ENCODE peak calls at places on chromosomes 2 and 18, in seven cellular contexts. One of them, this sample, is unnamed.

GRCh38 chr2:219522111-219523030 is 8.1 kb downstream of the ASIC4 start:
- DNase-seq in SK-N-SH: no peak
- DNase-seq in A549: no peak
- DNase-seq in transverse colon: no peak
- DNase-seq in H1: no peak
- DNase-seq in suprapubic skin: no peak
- DNase-seq in ovary: peak
- DNase-seq in this sample: no peak

GRCh38 chr18:41617592-41617991 is 337.4 kb upstream of the PIK3C3 start:
- DNase-seq in suprapubic skin: no peak
- DNase-seq in A549: no peak
- DNase-seq in H1: no peak
- DNase-seq in transverse colon: no peak
- DNase-seq in SK-N-SH: peak
- DNase-seq in ovary: no peak
- DNase-seq in this sample: no peak

GRCh38 chr18:9665311-9665710 is 42.8 kb upstream of the RAB31 start:
- DNase-seq in A549: no peak
- DNase-seq in H1: no peak
- DNase-seq in transverse colon: no peak
- DNase-seq in ovary: no peak
- DNase-seq in SK-N-SH: no peak
- DNase-seq in suprapubic skin: no peak
- DNase-seq in this sample: no peak

GRCh38 chr2:222842517-222843174 is 18.2 kb upstream of the ACSL3 start:
- DNase-seq in SK-N-SH: no peak
- DNase-seq in A549: peak
- DNase-seq in transverse colon: no peak
- DNase-seq in suprapubic skin: no peak
- DNase-seq in H1: no peak
- DNase-seq in ovary: no peak
- DNase-seq in this sample: no peak

GRCh38 chr2:2174956-2175355 is 156.1 kb downstream of the MYT1L start:
- DNase-seq in A549: no peak
- DNase-seq in H1: no peak
- DNase-seq in transverse colon: no peak
- DNase-seq in ovary: no peak
- DNase-seq in suprapubic skin: no peak
- DNase-seq in SK-N-SH: no peak
- DNase-seq in this sample: no peak

GRCh38 chr2:154600931-154601494 is 97.5 kb upstream of the KCNJ3 start:
- DNase-seq in SK-N-SH: no peak
- DNase-seq in A549: no peak
- DNase-seq in ovary: no peak
- DNase-seq in transverse colon: no peak
- DNase-seq in suprapubic skin: no peak
- DNase-seq in H1: no peak
- DNase-seq in this sample: no peak

GRCh38 chr18:46378126-46378863 is 274.1 kb downstream of the HAUS1 start:
- DNase-seq in H1: no peak
- DNase-seq in A549: no peak
- DNase-seq in SK-N-SH: no peak
- DNase-seq in transverse colon: no peak
- DNase-seq in ovary: no peak
- DNase-seq in suprapubic skin: no peak
- DNase-seq in this sample: no peak

GRCh38 chr2:217523246-217523645 is 479.5 kb downstream of the TNS1 start:
- DNase-seq in H1: no peak
- DNase-seq in transverse colon: no peak
- DNase-seq in A549: no peak
- DNase-seq in SK-N-SH: no peak
- DNase-seq in suprapubic skin: no peak
- DNase-seq in ovary: peak
- DNase-seq in this sample: no peak

GRCh38 chr2:216287251-216287650 is 85.0 kb downstream of the MARCHF4 start:
- DNase-seq in H1: no peak
- DNase-seq in SK-N-SH: no peak
- DNase-seq in transverse colon: no peak
- DNase-seq in ovary: no peak
- DNase-seq in A549: no peak
- DNase-seq in suprapubic skin: no peak
- DNase-seq in this sample: no peak

GRCh38 chr2:173002751-173003541 is 72.7 kb upstream of the MAP3K20 start:
- DNase-seq in H1: no peak
- DNase-seq in SK-N-SH: no peak
- DNase-seq in transverse colon: no peak
- DNase-seq in A549: peak
- DNase-seq in suprapubic skin: no peak
- DNase-seq in ovary: peak
- DNase-seq in this sample: no peak

GRCh38 chr2:98479959-98480524 is 35.4 kb downstream of the INPP4A start:
- DNase-seq in transverse colon: peak
- DNase-seq in suprapubic skin: peak
- DNase-seq in A549: no peak
- DNase-seq in ovary: peak
- DNase-seq in SK-N-SH: peak
- DNase-seq in H1: no peak
- DNase-seq in this sample: peak

GRCh38 chr2:234138836-234139235 is 88.3 kb downstream of the SPP2 start:
- DNase-seq in ovary: no peak
- DNase-seq in transverse colon: no peak
- DNase-seq in A549: no peak
- DNase-seq in suprapubic skin: no peak
- DNase-seq in SK-N-SH: no peak
- DNase-seq in H1: no peak
- DNase-seq in this sample: no peak

GRCh38 chr2:130728549-130729310 is at the start of gene GPR148:
- DNase-seq in transverse colon: no peak
- DNase-seq in ovary: no peak
- DNase-seq in SK-N-SH: no peak
- DNase-seq in suprapubic skin: no peak
- DNase-seq in H1: no peak
- DNase-seq in A549: no peak
- DNase-seq in this sample: no peak
- TF ChIP-seq EP300 in transverse colon: no peak
- TF ChIP-seq EP300 in ovary: no peak
- TF ChIP-seq EP300 in SK-N-SH: no peak
- TF ChIP-seq EP300 in suprapubic skin: no peak
- TF ChIP-seq EP300 in H1: no peak
- TF ChIP-seq EP300 in A549: no peak
- TF ChIP-seq EP300 in this sample: no peak

DNA sequence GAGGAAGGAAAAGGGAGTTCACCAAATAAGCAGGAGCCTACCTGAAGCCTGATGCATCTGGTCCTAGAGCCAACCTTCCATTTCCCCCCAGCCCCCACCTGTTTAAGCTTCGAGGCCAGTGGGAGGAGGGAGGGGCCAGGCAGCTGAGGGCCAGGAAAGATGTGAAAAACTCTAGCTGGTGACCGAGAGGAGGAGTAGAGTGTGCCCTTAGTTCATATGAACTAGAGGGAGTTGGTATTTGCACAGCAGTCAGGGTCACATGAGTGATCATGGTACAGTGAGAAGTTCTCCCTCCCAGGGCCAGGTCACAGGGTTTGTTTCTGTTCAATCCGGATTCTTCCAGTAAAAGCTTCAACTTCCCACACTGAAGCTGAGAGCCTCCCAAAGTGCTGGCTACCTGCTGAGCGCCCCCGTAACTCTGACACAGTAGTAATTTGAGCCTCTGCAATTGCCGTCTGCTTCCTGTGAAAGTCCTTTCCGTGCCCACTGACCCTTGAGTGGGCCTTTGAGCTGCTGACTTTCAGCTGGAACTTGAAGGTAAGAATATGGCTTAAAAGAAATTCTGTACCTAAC is at the start of gene SULT1C2:
- DNase-seq in SK-N-SH: no peak
- DNase-seq in H1: peak
- DNase-seq in suprapubic skin: no peak
- DNase-seq in A549: peak
- DNase-seq in ovary: no peak
- DNase-seq in transverse colon: no peak
- DNase-seq in this sample: peak
- TF ChIP-seq EP300 in SK-N-SH: no peak
- TF ChIP-seq EP300 in H1: no peak
- TF ChIP-seq EP300 in suprapubic skin: no peak
- TF ChIP-seq EP300 in A549: no peak
- TF ChIP-seq EP300 in ovary: no peak
- TF ChIP-seq EP300 in transverse colon: no peak
- TF ChIP-seq EP300 in this sample: no peak

DNA sequence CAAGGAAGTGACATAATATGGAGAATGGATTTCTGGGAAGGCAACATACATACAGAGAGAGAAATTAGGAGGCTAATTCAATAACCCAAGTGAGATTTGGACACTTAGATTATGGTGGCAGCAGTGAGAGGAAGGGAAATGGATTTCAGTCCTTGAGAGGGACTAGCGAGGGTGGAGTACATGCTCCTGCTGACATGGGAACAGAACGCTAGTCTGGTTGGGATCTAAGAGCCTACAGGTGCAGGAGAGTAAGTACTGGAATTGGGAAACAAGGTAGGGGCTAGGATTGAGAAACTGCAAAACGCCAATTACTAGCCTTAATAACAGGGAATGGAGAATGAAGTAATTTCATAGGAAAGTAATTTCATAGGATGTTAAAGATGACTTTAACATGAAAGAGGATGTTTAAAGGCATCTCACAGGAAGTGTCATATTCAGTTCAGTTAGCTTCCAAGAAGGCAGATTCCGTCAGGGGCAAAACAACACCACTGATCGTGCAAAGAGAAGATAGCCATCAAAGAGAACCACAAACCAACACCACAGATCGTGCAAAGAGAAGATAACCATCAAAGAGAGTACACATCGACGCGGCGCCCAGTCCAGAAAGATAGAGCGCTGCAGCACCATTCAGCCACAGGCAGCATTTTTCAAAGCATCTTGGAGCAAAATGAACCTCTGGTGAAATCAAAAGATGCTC is 27.1 kb downstream of the CDKL4 start:
- DNase-seq in transverse colon: peak
- DNase-seq in SK-N-SH: no peak
- DNase-seq in H1: no peak
- DNase-seq in suprapubic skin: no peak
- DNase-seq in A549: no peak
- DNase-seq in ovary: no peak
- DNase-seq in this sample: peak
- TF ChIP-seq EP300 in transverse colon: no peak
- TF ChIP-seq EP300 in SK-N-SH: no peak
- TF ChIP-seq EP300 in H1: no peak
- TF ChIP-seq EP300 in suprapubic skin: no peak
- TF ChIP-seq EP300 in A549: no peak
- TF ChIP-seq EP300 in ovary: no peak
- TF ChIP-seq EP300 in this sample: no peak

GRCh38 chr18:79371536-79372210 is 24.1 kb upstream of the NFATC1 start:
- DNase-seq in ovary: no peak
- DNase-seq in A549: no peak
- DNase-seq in SK-N-SH: no peak
- DNase-seq in suprapubic skin: peak
- DNase-seq in transverse colon: no peak
- DNase-seq in H1: no peak
- DNase-seq in this sample: no peak
- TF ChIP-seq EP300 in ovary: no peak
- TF ChIP-seq EP300 in A549: no peak
- TF ChIP-seq EP300 in SK-N-SH: no peak
- TF ChIP-seq EP300 in suprapubic skin: no peak
- TF ChIP-seq EP300 in transverse colon: no peak
- TF ChIP-seq EP300 in H1: no peak
- TF ChIP-seq EP300 in this sample: no peak

GRCh38 chr2:64913357-64913869 is 75.8 kb upstream of the SLC1A4 start:
- DNase-seq in suprapubic skin: no peak
- DNase-seq in H1: peak
- DNase-seq in transverse colon: peak
- DNase-seq in SK-N-SH: peak
- DNase-seq in A549: peak
- DNase-seq in ovary: no peak
- DNase-seq in this sample: peak
- TF ChIP-seq EP300 in suprapubic skin: no peak
- TF ChIP-seq EP300 in H1: no peak
- TF ChIP-seq EP300 in transverse colon: no peak
- TF ChIP-seq EP300 in SK-N-SH: no peak
- TF ChIP-seq EP300 in A549: no peak
- TF ChIP-seq EP300 in ovary: no peak
- TF ChIP-seq EP300 in this sample: no peak

DNA sequence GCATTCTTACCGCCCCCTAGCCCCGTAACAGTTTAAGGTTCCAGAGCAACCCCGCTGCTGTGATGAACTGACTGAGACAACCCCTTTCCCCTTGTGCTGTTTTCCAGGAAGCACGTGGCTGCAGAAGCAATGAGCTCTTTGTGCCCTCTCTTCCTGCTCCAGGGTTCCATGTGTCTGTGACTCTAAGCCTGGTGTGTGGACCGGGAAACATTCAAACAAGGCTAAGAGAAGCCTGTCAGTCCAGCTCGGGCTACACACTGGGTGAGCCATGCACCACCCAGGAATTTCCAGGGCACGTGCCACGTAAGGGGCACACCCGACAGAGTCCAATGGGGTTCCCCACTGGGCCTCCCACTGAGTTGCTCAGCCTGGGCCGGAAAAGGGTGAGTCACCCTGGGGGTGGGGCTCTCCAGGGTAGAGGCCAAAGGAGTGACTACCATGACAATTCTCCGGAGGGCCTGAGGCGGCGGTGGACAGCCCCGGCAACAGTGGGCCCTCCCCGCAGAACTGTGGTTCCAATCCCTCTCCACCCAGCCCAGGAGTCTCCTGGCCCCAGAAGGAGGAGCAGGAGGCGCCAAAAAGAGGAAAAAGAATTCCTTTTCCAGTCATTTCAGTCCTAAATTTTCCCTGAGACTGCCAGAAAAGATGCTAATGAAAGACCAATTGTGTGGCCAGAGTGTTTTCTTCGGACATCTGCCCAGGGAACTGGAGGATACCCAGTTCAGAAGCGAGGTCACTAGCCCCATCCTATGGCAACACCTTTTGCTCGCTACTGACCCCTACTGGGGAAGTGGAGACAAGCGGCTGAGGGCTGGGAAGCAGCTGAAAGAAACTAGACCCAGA is 157.8 kb upstream of the SLC1A4 start:
- DNase-seq in SK-N-SH: peak
- DNase-seq in transverse colon: peak
- DNase-seq in H1: no peak
- DNase-seq in ovary: peak
- DNase-seq in suprapubic skin: peak
- DNase-seq in A549: peak
- DNase-seq in this sample: peak
- TF ChIP-seq EP300 in SK-N-SH: no peak
- TF ChIP-seq EP300 in transverse colon: no peak
- TF ChIP-seq EP300 in H1: no peak
- TF ChIP-seq EP300 in ovary: no peak
- TF ChIP-seq EP300 in suprapubic skin: no peak
- TF ChIP-seq EP300 in A549: peak
- TF ChIP-seq EP300 in this sample: no peak

DNA sequence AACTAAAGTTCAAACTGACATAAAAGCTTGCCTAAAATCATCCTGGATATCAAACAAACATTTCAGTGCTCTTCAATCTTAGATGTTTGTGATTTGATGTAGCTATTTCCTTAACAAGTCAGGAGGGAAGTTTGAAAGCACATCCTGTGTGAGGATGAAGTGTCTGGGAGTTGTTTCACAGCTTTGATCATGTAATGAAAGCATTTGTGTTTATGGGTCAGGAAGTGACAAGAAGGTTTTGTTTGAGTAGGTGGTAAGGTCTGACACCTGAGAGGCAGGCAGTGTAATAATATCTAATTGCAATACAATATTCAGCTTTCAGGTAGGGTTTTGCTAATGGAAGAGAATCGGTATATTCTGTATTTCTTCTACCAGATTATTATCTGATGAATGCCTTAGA is 26.0 kb upstream of the CSRNP3 start:
- DNase-seq in transverse colon: no peak
- DNase-seq in H1: no peak
- DNase-seq in ovary: no peak
- DNase-seq in SK-N-SH: no peak
- DNase-seq in A549: no peak
- DNase-seq in suprapubic skin: no peak
- DNase-seq in this sample: no peak
- TF ChIP-seq EP300 in transverse colon: no peak
- TF ChIP-seq EP300 in H1: no peak
- TF ChIP-seq EP300 in ovary: no peak
- TF ChIP-seq EP300 in SK-N-SH: no peak
- TF ChIP-seq EP300 in A549: no peak
- TF ChIP-seq EP300 in suprapubic skin: no peak
- TF ChIP-seq EP300 in this sample: no peak